ENCODE peak calls at places on chromosomes 5 and 9, in six cellular contexts. A is IMR-90, Y is H9, O is mesenchymal stem cell, P is neuronal stem cell, L is H1. Z is an unnamed sample.
A peak's percentile ranks its signal among the peaks of the same experiment; 100 is the strongest.

GRCh38 chr5:81397169-81397568 is 3.2 kb upstream of the ACOT12 start:
- DNase-seq in A (peak; percentile 33), Y (no peak), O (peak; percentile 27), P (no peak), L (no peak), Z (no peak)

GRCh38 chr9:13220837-13221236 is 58.7 kb downstream of the MPDZ start:
- DNase-seq in A (no peak), Y (no peak), O (no peak), P (no peak), L (no peak), Z (no peak)

GRCh38 chr9:128393171-128393761 is 22.1 kb downstream of the URM1 start:
- DNase-seq in A (no peak), Y (peak; percentile 81), O (no peak), P (peak; percentile 70), L (peak; percentile 79), Z (no peak)

GRCh38 chr5:43038523-43038989 is 1.6 kb downstream of the ANXA2R start:
- DNase-seq in A (peak; percentile 82), Y (peak; percentile 35), O (peak; percentile 37), P (no peak), L (no peak), Z (no peak)

GRCh38 chr9:137021979-137022619 is 5.9 kb downstream of the ABCA2 start:
- DNase-seq in A (peak; percentile 68), Y (peak; percentile 98), O (peak; percentile 61), P (no peak), L (peak; percentile 95), Z (peak; percentile 86)

GRCh38 chr5:141192110-141192725 is at the start of gene PCDHB10:
- DNase-seq in A (peak; percentile 5), Y (peak; percentile 77), O (peak; percentile 44), P (peak; percentile 51), L (peak; percentile 92), Z (no peak)

GRCh38 chr9:37200572-37201005 is 80.2 kb downstream of the ZCCHC7 start:
- DNase-seq in A (peak; percentile 70), Y (no peak), O (peak; percentile 61), P (no peak), L (no peak), Z (peak; percentile 41)

GRCh38 chr5:10338996-10339903 is 14.2 kb upstream of the MARCHF6 start:
- DNase-seq in A (no peak), Y (peak; percentile 63), O (no peak), P (peak; percentile 45), L (no peak), Z (no peak)

GRCh38 chr5:10760976-10761841 is at the start of gene DAP:
- DNase-seq in A (peak; percentile 88), Y (peak; percentile 93), O (peak; percentile 88), P (peak; percentile 79), L (peak; percentile 87), Z (peak; percentile 95)

GRCh38 chr5:133360693-133361479 is 251.5 kb downstream of the FSTL4 start:
- DNase-seq in A (no peak), Y (no peak), O (no peak), P (peak; percentile 57), L (peak; percentile 31), Z (no peak)

GRCh38 chr9:73869261-73869660 is 627.9 kb upstream of the RORB start:
- DNase-seq in A (no peak), Y (no peak), O (peak; percentile 42), P (no peak), L (no peak), Z (peak; percentile 8)

GRCh38 chr9:89427621-89428221 is 70.2 kb downstream of the SEMA4D start:
- DNase-seq in A (peak; percentile 49), Y (no peak), O (no peak), P (no peak), L (no peak), Z (no peak)

GRCh38 chr5:148491793-148492184 is 108.0 kb downstream of the FBXO38 start:
- DNase-seq in A (no peak), Y (no peak), O (no peak), P (no peak), L (no peak), Z (peak; percentile 76)

GRCh38 chr5:128532127-128532526 is 5.9 kb downstream of the FBN2 start:
- DNase-seq in A (no peak), Y (peak; percentile 39), O (no peak), P (peak; percentile 9), L (no peak), Z (peak; percentile 58)

GRCh38 chr5:156764572-156764971 is 85.5 kb upstream of the PPP1R2B start:
- DNase-seq in A (no peak), Y (no peak), O (no peak), P (no peak), L (no peak), Z (no peak)

GRCh38 chr5:139690385-139691274 is 42.5 kb downstream of the CXXC5 start:
- DNase-seq in A (peak; percentile 61), Y (no peak), O (peak; percentile 89), P (no peak), L (peak; percentile 48), Z (no peak)

GRCh38 chr9:127122176-127123151 is at the start of gene ANGPTL2:
- DNase-seq in A (peak; percentile 95), Y (peak; percentile 97), O (peak; percentile 96), P (peak; percentile 91), L (peak; percentile 90), Z (peak; percentile 18)

GRCh38 chr5:6837519-6838110 is 124.4 kb downstream of the TENT4A start:
- DNase-seq in A (no peak), Y (no peak), O (no peak), P (no peak), L (peak; percentile 96), Z (no peak)

GRCh38 chr5:41856644-41857491 is 13.4 kb downstream of the OXCT1 start:
- DNase-seq in A (peak; percentile 73), Y (peak; percentile 46), O (peak; percentile 74), P (peak; percentile 69), L (peak; percentile 60), Z (peak; percentile 89)

GRCh38 chr9:98607787-98608186 is 100.9 kb downstream of the GABBR2 start:
- DNase-seq in A (peak; percentile 97), Y (no peak), O (peak; percentile 63), P (no peak), L (no peak), Z (peak; percentile 55)

GRCh38 chr5:135033026-135033861 is 784 bp downstream of the PITX1 start:
- DNase-seq in A (peak; percentile 56), Y (peak; percentile 75), O (peak; percentile 63), P (peak; percentile 56), L (peak; percentile 72), Z (peak; percentile 53)

GRCh38 chr9:128033609-128034008 is 33.5 kb downstream of the NAIF1 start:
- DNase-seq in A (no peak), Y (no peak), O (no peak), P (no peak), L (no peak), Z (no peak)

GRCh38 chr5:135160036-135160675 is 126.1 kb upstream of the PITX1 start:
- DNase-seq in A (no peak), Y (no peak), O (no peak), P (no peak), L (no peak), Z (peak; percentile 16)

GRCh38 chr9:99050924-99051323 is 54.0 kb upstream of the TGFBR1 start:
- DNase-seq in A (no peak), Y (no peak), O (peak; percentile 29), P (no peak), L (no peak), Z (no peak)

GRCh38 chr9:4397917-4398316 is 92.4 kb upstream of the SLC1A1 start:
- DNase-seq in A (peak; percentile 49), Y (no peak), O (no peak), P (no peak), L (no peak), Z (no peak)

GRCh38 chr9:27933210-27934062 is 360.2 kb upstream of the C9orf72 start:
- DNase-seq in A (no peak), Y (no peak), O (no peak), P (no peak), L (no peak), Z (no peak)
- H4K91ac ChIP-seq in A (no peak overlapping the region), Y (no peak overlapping the region), O (no peak overlapping the region), P (no peak overlapping the region), L (no peak overlapping the region), Z (no peak overlapping the region)

GRCh38 chr9:69499401-69499800 is 172.8 kb downstream of the APBA1 start:
- DNase-seq in A (no peak), Y (no peak), O (no peak), P (no peak), L (no peak), Z (no peak)
- H4K91ac ChIP-seq in A (no peak overlapping the region), Y (no peak overlapping the region), O (no peak overlapping the region), P (no peak overlapping the region), L (no peak overlapping the region), Z (no peak overlapping the region)

DNA sequence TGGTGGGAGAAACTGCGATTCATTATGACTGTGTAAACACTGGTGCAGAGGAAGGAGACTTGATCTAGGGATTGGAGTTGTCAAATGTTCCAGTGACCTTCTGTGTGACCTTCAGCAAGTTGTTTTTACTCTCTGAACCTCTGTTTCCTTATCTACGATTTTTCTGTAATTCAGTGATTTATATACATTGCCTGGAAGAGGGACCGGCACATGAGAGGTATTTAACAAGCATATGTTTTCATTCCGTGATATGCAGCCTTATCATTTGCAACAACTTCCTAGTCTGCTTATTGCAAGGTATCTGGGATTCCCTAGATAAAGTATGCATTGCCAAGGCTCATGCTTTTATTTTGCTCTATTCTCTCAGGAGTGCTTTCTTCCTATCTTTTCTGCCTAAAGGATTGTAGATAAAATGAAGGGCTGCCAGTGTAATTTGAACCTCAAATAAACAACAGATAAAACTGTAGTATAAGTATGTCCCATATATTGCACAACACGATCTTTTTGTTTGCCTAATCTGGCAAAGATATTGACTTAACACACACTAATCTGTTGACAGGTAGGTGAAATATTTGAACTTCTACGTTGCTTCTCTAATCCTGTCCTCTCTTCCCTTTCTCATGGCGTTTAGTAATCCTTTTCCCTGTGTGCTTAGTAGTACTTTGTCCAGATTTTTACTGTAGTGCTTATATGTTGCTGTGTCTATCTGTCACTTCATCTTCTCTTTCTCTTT is 377.2 kb upstream of the TNC start:
- DNase-seq in A (peak; percentile 8), Y (no peak), O (peak; percentile 42), P (no peak), L (no peak), Z (no peak)
- H4K91ac ChIP-seq in A (peak overlapping the region; percentile 41), Y (no peak overlapping the region), O (no peak overlapping the region), P (no peak overlapping the region), L (no peak overlapping the region), Z (no peak overlapping the region)

DNA sequence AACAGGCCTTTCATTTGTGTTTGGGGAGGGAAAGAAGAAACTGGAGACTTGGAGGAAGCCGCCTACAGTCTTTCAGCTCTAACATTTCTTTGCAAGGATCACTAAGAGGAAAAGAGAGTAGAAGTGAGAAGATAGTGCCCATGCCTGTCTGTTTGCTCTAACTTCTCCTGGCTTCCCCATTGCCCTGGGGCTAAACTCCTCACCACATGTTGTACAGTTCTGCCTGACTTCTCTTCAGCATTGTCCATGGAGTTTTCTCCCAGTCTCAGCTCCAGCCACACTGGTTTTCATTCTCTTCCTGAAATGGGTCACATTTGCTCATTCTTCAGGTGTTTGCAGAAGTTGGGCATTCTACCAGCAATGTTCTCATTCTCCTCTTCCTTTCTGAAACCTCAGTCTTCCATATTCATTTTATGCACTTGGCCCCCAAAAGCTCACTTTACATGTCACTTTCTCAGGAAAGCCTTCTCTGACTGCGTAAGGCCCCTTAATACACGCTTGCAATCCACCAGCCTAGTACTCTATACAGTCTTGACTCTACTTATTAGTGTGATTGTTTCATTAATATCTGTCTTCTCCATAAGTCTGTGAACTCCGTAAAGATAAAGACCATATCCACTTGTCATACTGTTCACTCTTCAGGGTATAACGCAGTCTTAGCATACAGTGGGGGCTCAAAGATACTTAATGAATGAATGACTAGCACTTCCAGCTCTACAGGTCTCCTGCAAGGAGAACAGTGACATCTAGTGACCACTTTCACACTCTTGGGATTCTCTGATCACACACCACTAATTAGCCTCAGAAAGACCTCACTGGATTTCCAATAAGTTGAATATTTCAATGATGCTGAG is 40.2 kb upstream of the TRIM32 start:
- DNase-seq in A (peak; percentile 61), Y (no peak), O (peak; percentile 67), P (peak; percentile 23), L (no peak), Z (peak; percentile 50)
- H4K91ac ChIP-seq in A (no peak overlapping the region), Y (no peak overlapping the region), O (no peak overlapping the region), P (no peak overlapping the region), L (no peak overlapping the region), Z (no peak overlapping the region)

GRCh38 chr9:33731625-33732024 is 63.7 kb upstream of the PRSS3 start:
- DNase-seq in A (no peak), Y (no peak), O (no peak), P (no peak), L (no peak), Z (no peak)
- H4K91ac ChIP-seq in A (no peak overlapping the region), Y (no peak overlapping the region), O (no peak overlapping the region), P (no peak overlapping the region), L (no peak overlapping the region), Z (no peak overlapping the region)